ENCODE peak calls at places on chromosomes 13 and 19, in seven cellular contexts. F is HTR-8/SVneo; X is GM18507; S is H9; O is brain pericyte; K is EL; Q is stimulated activated CD4-positive, alpha-beta T cell treated with anti-CD3 and anti-CD28 coated beads, TNF-alpha, amount 100 ng/mL, for 24 hours. M is an unnamed sample.

GRCh38 chr13:99264053-99264452 is 5.9 kb upstream of the GPR18 start:
- DNase-seq in S (no peak), X (no peak), O (no peak), K (no peak), Q (no peak), F (no peak), M (no peak)

GRCh38 chr13:63107163-63107935 is 1691.7 kb upstream of the PCDH20 start:
- DNase-seq in Q (no peak), O (no peak), X (no peak), F (no peak), K (no peak), S (no peak), M (no peak)

GRCh38 chr19:2358548-2359173 is 1.4 kb upstream of the TMPRSS9 start:
- DNase-seq in Q (no peak), K (no peak), F (no peak), S (no peak), X (no peak), O (no peak), M (no peak)

GRCh38 chr13:109869312-109870237 is 83.2 kb upstream of the IRS2 start:
- DNase-seq in Q (peak; percentile 18), S (peak; percentile 59), X (no peak), F (no peak), O (no peak), K (peak; percentile 61), M (peak; percentile 90)

GRCh38 chr19:44741258-44741731 is 7.2 kb upstream of the BCL3 start:
- DNase-seq in Q (no peak), O (no peak), X (no peak), K (no peak), F (no peak), S (no peak), M (no peak)

GRCh38 chr13:101747039-101747438 is 294.6 kb downstream of the ITGBL1 start:
- DNase-seq in F (no peak), O (no peak), S (no peak), K (no peak), X (no peak), Q (no peak), M (no peak)

GRCh38 chr13:114017028-114017630 is 43.3 kb upstream of the C13orf46 start:
- DNase-seq in X (no peak), O (no peak), F (no peak), K (peak; percentile 25), Q (no peak), S (peak; percentile 58), M (no peak)

GRCh38 chr19:11050323-11051114 is 38.7 kb upstream of the LDLR start:
- DNase-seq in X (no peak), O (no peak), Q (no peak), F (no peak), K (no peak), S (no peak), M (no peak)

GRCh38 chr13:40460116-40460515 is 206.3 kb downstream of the FOXO1 start:
- DNase-seq in Q (no peak), S (no peak), F (no peak), X (no peak), O (no peak), K (peak; percentile 21), M (no peak)

GRCh38 chr19:15318241-15318691 is 14.1 kb downstream of the BRD4 start:
- DNase-seq in X (no peak), F (no peak), K (no peak), O (no peak), Q (no peak), S (no peak), M (no peak)

GRCh38 chr19:18051887-18052286 is 34.8 kb downstream of the IL12RB1 start:
- DNase-seq in Q (no peak), S (no peak), O (no peak), F (no peak), X (no peak), K (no peak), M (no peak)

GRCh38 chr13:62512194-62513141 is 1096.8 kb upstream of the PCDH20 start:
- DNase-seq in X (peak; percentile 1), K (peak; percentile 2), S (peak; percentile 73), F (peak; percentile 1), O (peak; percentile 1), Q (no peak), M (peak; percentile 61)

GRCh38 chr13:48647625-48648024 is 6.1 kb upstream of the CYSLTR2 start:
- DNase-seq in Q (no peak), S (no peak), O (no peak), F (no peak), K (no peak), X (no peak), M (no peak)

GRCh38 chr19:13646758-13647157 is 117.6 kb upstream of the MRI1 start:
- DNase-seq in K (no peak), O (no peak), F (no peak), S (no peak), Q (no peak), X (no peak), M (no peak)

GRCh38 chr13:113146750-113147149 is 11.7 kb upstream of the PROZ start:
- DNase-seq in F (no peak), S (peak; percentile 18), O (no peak), K (no peak), X (no peak), Q (no peak), M (no peak)

GRCh38 chr13:44903596-44903995 is 85.7 kb downstream of the NUFIP1 start:
- DNase-seq in O (no peak), Q (no peak), F (no peak), S (no peak), K (peak; percentile 26), X (no peak), M (peak; percentile 85)

GRCh38 chr13:48334534-48335127 is 31.1 kb downstream of the RB1 start:
- DNase-seq in F (no peak), S (no peak), Q (no peak), O (no peak), X (no peak), K (peak; percentile 25), M (no peak)

GRCh38 chr19:5141278-5141925 is 172.5 kb downstream of the KDM4B start:
- DNase-seq in F (no peak), S (no peak), K (no peak), Q (no peak), X (no peak), O (no peak), M (no peak)

GRCh38 chr19:47444388-47444821 is 25.1 kb upstream of the MEIS3 start:
- DNase-seq in K (no peak), Q (no peak), X (no peak), O (no peak), S (peak; percentile 64), F (no peak), M (no peak)

GRCh38 chr19:53871448-53871847 is 3.8 kb downstream of the MYADM start:
- DNase-seq in O (no peak), K (no peak), X (no peak), Q (no peak), F (no peak), S (no peak), M (no peak)

GRCh38 chr13:30034448-30034795 is 184.0 kb upstream of the UBL3 start:
- DNase-seq in S (no peak), O (no peak), K (no peak), X (no peak), Q (no peak), F (no peak), M (no peak)

GRCh38 chr13:22144806-22145205 is 473.9 kb downstream of the FGF9 start:
- DNase-seq in K (no peak), S (no peak), O (no peak), F (no peak), X (no peak), Q (no peak), M (no peak)

GRCh38 chr13:99898421-99898820 is 73.1 kb downstream of the ZIC5 start:
- DNase-seq in O (no peak), X (no peak), K (no peak), S (no peak), Q (no peak), F (no peak), M (no peak)

GRCh38 chr19:10543420-10544241 is at the start of gene ATG4D:
- DNase-seq in X (peak; percentile 95), O (no peak), S (peak; percentile 90), F (peak; percentile 95), Q (peak; percentile 79), K (peak; percentile 70), M (peak; percentile 86)

GRCh38 chr19:55070755-55071502 is 4.7 kb upstream of the EPS8L1 start:
- DNase-seq in Q (no peak), O (no peak), F (peak; percentile 92), X (no peak), S (no peak), K (peak; percentile 80), M (no peak)

GRCh38 chr19:3282155-3282554 is 57.7 kb downstream of the CELF5 start:
- DNase-seq in K (no peak), O (no peak), F (no peak), X (no peak), Q (no peak), S (no peak), M (no peak)

GRCh38 chr13:39913928-39914327 is 258.5 kb downstream of the COG6 start:
- DNase-seq in K (no peak), S (no peak), Q (no peak), X (no peak), F (no peak), O (no peak), M (peak; percentile 26)

GRCh38 chr13:30065181-30065580 is 214.8 kb upstream of the UBL3 start:
- DNase-seq in F (no peak), K (no peak), S (no peak), Q (no peak), X (no peak), O (no peak), M (no peak)

GRCh38 chr13:46386996-46387851 is at the start of gene RUBCNL:
- DNase-seq in S (peak; percentile 70), O (no peak), Q (peak; percentile 47), F (peak; percentile 33), K (peak; percentile 22), X (no peak), M (peak; percentile 53)

GRCh38 chr13:95552539-95553270 is at the start of gene CLDN10:
- DNase-seq in Q (no peak), F (no peak), K (no peak), O (no peak), X (no peak), S (peak; percentile 92), M (peak; percentile 26)

GRCh38 chr19:1410789-1411188 is 3.4 kb downstream of the DAZAP1 start:
- DNase-seq in S (no peak), F (no peak), Q (no peak), X (no peak), K (no peak), O (no peak), M (no peak)

GRCh38 chr19:2223959-2224358 is 12.2 kb downstream of the PLEKHJ1 start:
- DNase-seq in F (no peak), K (no peak), Q (no peak), O (no peak), X (no peak), S (no peak), M (no peak)

GRCh38 chr13:52159159-52159982 is at the start of gene NEK3:
- DNase-seq in S (peak; percentile 71), F (peak; percentile 52), K (peak; percentile 57), O (no peak), X (peak; percentile 22), Q (peak; percentile 42), M (peak; percentile 87)

GRCh38 chr13:83672611-83673010 is 209.7 kb downstream of the SLITRK1 start:
- DNase-seq in K (no peak), X (no peak), F (no peak), S (no peak), Q (no peak), O (no peak), M (no peak)

GRCh38 chr19:43526884-43527859 is at the start of gene ETHE1:
- DNase-seq in F (peak; percentile 82), X (no peak), Q (peak; percentile 83), S (peak; percentile 81), O (no peak), K (peak; percentile 76), M (peak; percentile 88)

GRCh38 chr13:36712785-36713184 is 39.0 kb downstream of the SERTM1 start:
- DNase-seq in Q (no peak), K (peak; percentile 4), S (no peak), F (no peak), X (no peak), O (no peak), M (peak; percentile 30)

GRCh38 chr19:42333975-42334696 is 8.7 kb downstream of the MEGF8 start:
- DNase-seq in S (no peak), Q (no peak), F (no peak), K (no peak), X (no peak), O (no peak), M (peak; percentile 38)